ENCODE peak calls at places on chromosomes 3 and 15, in six cellular contexts. One of them, this sample, is unnamed.

GRCh38 chr3:122513386-122514122 is 1.2 kb downstream of the KPNA1 start:
- DNase-seq in lower lobe of right lung: no peak
- DNase-seq in H1: no peak
- DNase-seq in psoas muscle: no peak
- DNase-seq in transverse colon: no peak
- DNase-seq in astrocyte of the spinal cord: no peak
- DNase-seq in this sample: peak

GRCh38 chr3:134615743-134616142 is 35.1 kb downstream of the KY start:
- DNase-seq in lower lobe of right lung: no peak
- DNase-seq in H1: no peak
- DNase-seq in psoas muscle: no peak
- DNase-seq in transverse colon: no peak
- DNase-seq in astrocyte of the spinal cord: no peak
- DNase-seq in this sample: no peak

GRCh38 chr3:71930056-71930991 is 145.4 kb upstream of the PROK2 start:
- DNase-seq in lower lobe of right lung: no peak
- DNase-seq in H1: no peak
- DNase-seq in psoas muscle: no peak
- DNase-seq in transverse colon: no peak
- DNase-seq in astrocyte of the spinal cord: peak
- DNase-seq in this sample: peak

GRCh38 chr3:186705882-186706780 is 11.0 kb upstream of the KNG1 start:
- DNase-seq in lower lobe of right lung: no peak
- DNase-seq in H1: no peak
- DNase-seq in psoas muscle: no peak
- DNase-seq in transverse colon: no peak
- DNase-seq in astrocyte of the spinal cord: no peak
- DNase-seq in this sample: no peak

GRCh38 chr3:122577409-122578028 is at the start of gene PARP15:
- DNase-seq in lower lobe of right lung: peak
- DNase-seq in H1: peak
- DNase-seq in psoas muscle: peak
- DNase-seq in transverse colon: peak
- DNase-seq in astrocyte of the spinal cord: no peak
- DNase-seq in this sample: no peak

GRCh38 chr15:70247281-70247680 is 149.6 kb upstream of the TLE3 start:
- DNase-seq in lower lobe of right lung: no peak
- DNase-seq in H1: no peak
- DNase-seq in psoas muscle: no peak
- DNase-seq in transverse colon: peak
- DNase-seq in astrocyte of the spinal cord: no peak
- DNase-seq in this sample: no peak

GRCh38 chr15:75694241-75695182 is 18.1 kb downstream of the CSPG4 start:
- DNase-seq in lower lobe of right lung: no peak
- DNase-seq in H1: no peak
- DNase-seq in psoas muscle: peak
- DNase-seq in transverse colon: peak
- DNase-seq in astrocyte of the spinal cord: peak
- DNase-seq in this sample: peak

GRCh38 chr3:25747033-25747432 is 36.2 kb downstream of the NGLY1 start:
- DNase-seq in lower lobe of right lung: no peak
- DNase-seq in H1: no peak
- DNase-seq in psoas muscle: no peak
- DNase-seq in transverse colon: no peak
- DNase-seq in astrocyte of the spinal cord: peak
- DNase-seq in this sample: no peak

GRCh38 chr3:71254658-71255057 is 328.9 kb downstream of the FOXP1 start:
- DNase-seq in lower lobe of right lung: no peak
- DNase-seq in H1: no peak
- DNase-seq in psoas muscle: no peak
- DNase-seq in transverse colon: no peak
- DNase-seq in astrocyte of the spinal cord: no peak
- DNase-seq in this sample: peak

GRCh38 chr3:195048059-195048905 is 222.7 kb downstream of the XXYLT1 start:
- DNase-seq in lower lobe of right lung: no peak
- DNase-seq in H1: no peak
- DNase-seq in psoas muscle: peak
- DNase-seq in transverse colon: no peak
- DNase-seq in astrocyte of the spinal cord: no peak
- DNase-seq in this sample: no peak

GRCh38 chr3:152511904-152512303 is 243.2 kb downstream of the MBNL1 start:
- DNase-seq in lower lobe of right lung: no peak
- DNase-seq in H1: no peak
- DNase-seq in psoas muscle: no peak
- DNase-seq in transverse colon: no peak
- DNase-seq in astrocyte of the spinal cord: no peak
- DNase-seq in this sample: no peak

GRCh38 chr3:116322761-116323160 is 122.5 kb downstream of the LSAMP start:
- DNase-seq in lower lobe of right lung: no peak
- DNase-seq in H1: no peak
- DNase-seq in psoas muscle: no peak
- DNase-seq in transverse colon: no peak
- DNase-seq in astrocyte of the spinal cord: peak
- DNase-seq in this sample: no peak

GRCh38 chr3:197007296-197007940 is 22.2 kb downstream of the MELTF start:
- DNase-seq in lower lobe of right lung: no peak
- DNase-seq in H1: no peak
- DNase-seq in psoas muscle: peak
- DNase-seq in transverse colon: no peak
- DNase-seq in astrocyte of the spinal cord: no peak
- DNase-seq in this sample: no peak

GRCh38 chr3:101902041-101902440 is 52.7 kb downstream of the NFKBIZ start:
- DNase-seq in lower lobe of right lung: no peak
- DNase-seq in H1: no peak
- DNase-seq in psoas muscle: no peak
- DNase-seq in transverse colon: no peak
- DNase-seq in astrocyte of the spinal cord: peak
- DNase-seq in this sample: peak

GRCh38 chr3:132394334-132394733 is 23.0 kb upstream of the DNAJC13 start:
- DNase-seq in lower lobe of right lung: no peak
- DNase-seq in H1: no peak
- DNase-seq in psoas muscle: peak
- DNase-seq in transverse colon: no peak
- DNase-seq in astrocyte of the spinal cord: no peak
- DNase-seq in this sample: peak

GRCh38 chr3:159798951-159799350 is 189.7 kb upstream of the IL12A start:
- DNase-seq in lower lobe of right lung: no peak
- DNase-seq in H1: no peak
- DNase-seq in psoas muscle: no peak
- DNase-seq in transverse colon: no peak
- DNase-seq in astrocyte of the spinal cord: peak
- DNase-seq in this sample: peak

GRCh38 chr15:71093089-71094024 is 21.9 kb upstream of the THSD4 start:
- DNase-seq in lower lobe of right lung: no peak
- DNase-seq in H1: no peak
- DNase-seq in psoas muscle: no peak
- DNase-seq in transverse colon: peak
- DNase-seq in astrocyte of the spinal cord: peak
- DNase-seq in this sample: peak

GRCh38 chr15:58487041-58487723 is 55.4 kb downstream of the LIPC start:
- DNase-seq in lower lobe of right lung: no peak
- DNase-seq in H1: no peak
- DNase-seq in psoas muscle: no peak
- DNase-seq in transverse colon: no peak
- DNase-seq in astrocyte of the spinal cord: no peak
- DNase-seq in this sample: peak

GRCh38 chr15:99117563-99118257 is 12.8 kb downstream of the SYNM start:
- DNase-seq in lower lobe of right lung: peak
- DNase-seq in H1: no peak
- DNase-seq in psoas muscle: no peak
- DNase-seq in transverse colon: no peak
- DNase-seq in astrocyte of the spinal cord: no peak
- DNase-seq in this sample: no peak

GRCh38 chr3:56826831-56827722 is 25.3 kb upstream of the ARHGEF3 start:
- DNase-seq in lower lobe of right lung: no peak
- DNase-seq in H1: no peak
- DNase-seq in psoas muscle: no peak
- DNase-seq in transverse colon: no peak
- DNase-seq in astrocyte of the spinal cord: no peak
- DNase-seq in this sample: no peak

GRCh38 chr15:28022961-28023360 is 76.2 kb downstream of the OCA2 start:
- DNase-seq in lower lobe of right lung: no peak
- DNase-seq in H1: no peak
- DNase-seq in psoas muscle: no peak
- DNase-seq in transverse colon: no peak
- DNase-seq in astrocyte of the spinal cord: no peak
- DNase-seq in this sample: no peak

GRCh38 chr15:98596885-98597343 is 51.4 kb upstream of the IGF1R start:
- DNase-seq in lower lobe of right lung: no peak
- DNase-seq in H1: no peak
- DNase-seq in psoas muscle: no peak
- DNase-seq in transverse colon: no peak
- DNase-seq in astrocyte of the spinal cord: no peak
- DNase-seq in this sample: no peak

GRCh38 chr3:195255571-195256501 is 15.1 kb downstream of the XXYLT1 start:
- DNase-seq in lower lobe of right lung: no peak
- DNase-seq in H1: no peak
- DNase-seq in psoas muscle: no peak
- DNase-seq in transverse colon: no peak
- DNase-seq in astrocyte of the spinal cord: peak
- DNase-seq in this sample: no peak

GRCh38 chr3:172646439-172647015 is 64.3 kb downstream of the NCEH1 start:
- DNase-seq in lower lobe of right lung: no peak
- DNase-seq in H1: no peak
- DNase-seq in psoas muscle: no peak
- DNase-seq in transverse colon: no peak
- DNase-seq in astrocyte of the spinal cord: peak
- DNase-seq in this sample: no peak

GRCh38 chr3:79329154-79329553 is 438.6 kb downstream of the ROBO1 start:
- DNase-seq in lower lobe of right lung: no peak
- DNase-seq in H1: no peak
- DNase-seq in psoas muscle: no peak
- DNase-seq in transverse colon: no peak
- DNase-seq in astrocyte of the spinal cord: peak
- DNase-seq in this sample: peak

GRCh38 chr3:4533489-4534443 is 40.6 kb downstream of the ITPR1 start:
- DNase-seq in lower lobe of right lung: peak
- DNase-seq in H1: no peak
- DNase-seq in psoas muscle: no peak
- DNase-seq in transverse colon: no peak
- DNase-seq in astrocyte of the spinal cord: no peak
- DNase-seq in this sample: no peak

DNA sequence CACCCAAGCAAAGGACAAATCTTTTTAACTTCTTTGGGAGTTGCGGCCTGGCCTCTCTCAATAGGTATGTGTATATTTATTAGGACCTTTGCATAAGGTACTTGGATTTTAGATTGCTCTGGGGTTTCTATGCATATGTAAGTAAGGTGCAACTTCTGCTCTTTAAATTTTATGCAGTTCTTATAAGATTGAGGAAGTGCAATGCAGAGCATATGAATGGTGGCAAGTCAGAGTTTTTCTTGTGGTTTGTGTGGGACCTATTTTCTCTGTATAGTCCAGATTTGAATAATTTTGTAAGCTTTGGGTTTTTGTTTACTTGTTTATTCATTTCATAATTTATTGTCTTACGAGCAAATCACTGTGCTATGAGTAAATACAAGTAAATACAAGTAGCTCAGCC is 101.4 kb downstream of the ATG7 start:
- DNase-seq in lower lobe of right lung: no peak
- DNase-seq in H1: no peak
- DNase-seq in psoas muscle: no peak
- DNase-seq in transverse colon: no peak
- DNase-seq in astrocyte of the spinal cord: no peak
- DNase-seq in this sample: no peak
- H3K4me3 ChIP-seq in lower lobe of right lung: no peak
- H3K4me3 ChIP-seq in H1: no peak
- H3K4me3 ChIP-seq in psoas muscle: no peak
- H3K4me3 ChIP-seq in transverse colon: no peak
- H3K4me3 ChIP-seq in astrocyte of the spinal cord: no peak
- H3K4me3 ChIP-seq in this sample: no peak

GRCh38 chr3:129023909-129024308 is 22.8 kb downstream of the EFCC1 start:
- DNase-seq in lower lobe of right lung: no peak
- DNase-seq in H1: no peak
- DNase-seq in psoas muscle: no peak
- DNase-seq in transverse colon: no peak
- DNase-seq in astrocyte of the spinal cord: no peak
- DNase-seq in this sample: no peak
- TF ChIP-seq CTCF in lower lobe of right lung: no peak
- TF ChIP-seq CTCF in H1: no peak
- TF ChIP-seq CTCF in psoas muscle: no peak
- TF ChIP-seq CTCF in transverse colon: peak
- TF ChIP-seq CTCF in astrocyte of the spinal cord: peak
- TF ChIP-seq CTCF in this sample: peak

DNA sequence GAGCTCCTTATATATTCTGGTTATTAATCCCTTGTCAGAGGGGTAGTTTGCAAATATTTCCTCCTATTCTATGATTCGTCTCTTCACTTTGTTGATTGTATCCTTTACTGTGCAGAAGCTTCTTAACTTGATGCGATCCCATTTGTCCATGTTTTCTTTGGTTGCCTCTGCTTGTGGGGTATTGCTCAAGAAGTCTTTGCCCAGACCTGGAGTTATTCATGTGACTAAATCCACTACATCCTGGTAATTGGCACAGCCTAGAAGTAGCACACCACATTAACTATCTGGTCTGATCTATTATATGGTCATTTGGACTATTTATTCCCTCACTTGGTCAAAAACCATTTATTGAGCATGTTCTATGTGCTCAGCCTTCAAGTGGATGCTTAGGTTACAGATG is 164.8 kb upstream of the ATP11B start:
- DNase-seq in lower lobe of right lung: no peak
- DNase-seq in H1: no peak
- DNase-seq in psoas muscle: no peak
- DNase-seq in transverse colon: no peak
- DNase-seq in astrocyte of the spinal cord: no peak
- DNase-seq in this sample: no peak
- H3K4me3 ChIP-seq in lower lobe of right lung: no peak
- H3K4me3 ChIP-seq in H1: no peak
- H3K4me3 ChIP-seq in psoas muscle: no peak
- H3K4me3 ChIP-seq in transverse colon: no peak
- H3K4me3 ChIP-seq in astrocyte of the spinal cord: no peak
- H3K4me3 ChIP-seq in this sample: no peak

DNA sequence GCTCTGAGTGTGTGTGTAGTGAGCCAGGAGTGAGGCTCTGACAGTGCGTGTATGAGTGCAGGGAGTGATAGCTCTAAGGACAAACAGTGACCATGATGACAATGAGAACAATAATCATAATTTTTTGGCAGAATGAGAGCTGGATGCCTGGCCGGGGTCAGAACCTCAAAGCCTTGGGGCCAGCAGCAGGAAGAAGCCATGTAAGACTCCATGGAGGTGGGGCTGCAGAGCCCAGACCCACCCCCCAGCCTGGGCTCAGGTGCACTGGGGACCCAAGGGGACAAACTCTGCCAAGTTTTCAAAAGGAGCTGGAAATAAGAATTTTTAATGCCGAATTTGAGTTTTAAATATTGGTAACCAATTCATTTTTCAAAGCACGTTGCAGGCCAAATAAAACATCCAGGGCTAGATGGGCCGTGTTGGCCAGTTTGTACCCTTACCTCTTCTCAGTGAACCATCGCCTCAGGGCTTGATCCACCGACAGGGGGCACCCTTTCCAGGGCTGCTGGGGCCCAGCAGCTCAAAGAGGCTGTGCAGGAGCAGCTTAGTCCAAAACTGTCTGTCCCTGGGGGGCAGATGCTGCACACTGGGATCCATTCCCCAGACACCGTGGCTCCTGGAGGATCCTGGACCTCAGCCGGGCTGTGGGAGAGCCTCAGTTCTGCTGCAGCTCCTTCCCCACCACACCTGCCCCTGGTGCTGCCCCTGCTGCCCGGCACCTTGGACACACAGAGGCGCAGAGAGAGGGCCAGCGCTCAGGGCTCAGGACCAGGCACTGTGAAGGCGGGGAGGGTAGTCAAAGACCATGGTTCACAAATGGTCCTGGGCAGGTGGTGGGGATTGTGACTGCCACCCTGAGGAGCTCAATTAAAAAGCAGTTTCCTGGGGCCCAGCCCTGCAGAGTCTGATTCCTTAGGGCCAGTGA is 86.1 kb upstream of the PRR20G start:
- DNase-seq in lower lobe of right lung: no peak
- DNase-seq in H1: no peak
- DNase-seq in psoas muscle: no peak
- DNase-seq in transverse colon: peak
- DNase-seq in astrocyte of the spinal cord: no peak
- DNase-seq in this sample: no peak
- TF ChIP-seq CTCF in lower lobe of right lung: peak
- TF ChIP-seq CTCF in H1: peak
- TF ChIP-seq CTCF in psoas muscle: peak
- TF ChIP-seq CTCF in transverse colon: peak
- TF ChIP-seq CTCF in astrocyte of the spinal cord: peak
- TF ChIP-seq CTCF in this sample: peak